ENCODE peak calls at places on chromosomes 7 and 10, in four cellular contexts. Y is WTC11, M is left ventricle myocardium inferior, N is osteocyte. J is an unnamed sample.

GRCh38 chr7:94364816-94365215 is 29.9 kb upstream of the COL1A2 start:
- DNase-seq in Y (no peak), M (no peak), N (no peak), J (no peak)

GRCh38 chr7:148327379-148327778 is 263.2 kb upstream of the C7orf33 start:
- DNase-seq in Y (no peak), M (no peak), N (no peak), J (no peak)

GRCh38 chr10:110843031-110843430 is 28.7 kb upstream of the PDCD4 start:
- DNase-seq in Y (no peak), M (no peak), N (no peak), J (no peak)

GRCh38 chr7:115941703-115942268 is 88.8 kb downstream of the TFEC start:
- DNase-seq in Y (no peak), M (no peak), N (no peak), J (no peak)

GRCh38 chr10:116737582-116738358 is 4.6 kb downstream of the HSPA12A start:
- DNase-seq in Y (peak), M (no peak), N (no peak), J (no peak)

GRCh38 chr10:52774182-52774581 is 1.6 kb upstream of the MBL2 start:
- DNase-seq in Y (no peak), M (no peak), N (no peak), J (no peak)

GRCh38 chr10:104391150-104391968 is 37.7 kb downstream of the CFAP58 start:
- DNase-seq in Y (no peak), M (no peak), N (no peak), J (no peak)

GRCh38 chr7:42964293-42964692 is 32.1 kb downstream of the MRPL32 start:
- DNase-seq in Y (no peak), M (no peak), N (no peak), J (no peak)

GRCh38 chr10:15541376-15541775 is 170.3 kb upstream of the FAM171A1 start:
- DNase-seq in Y (no peak), M (no peak), N (no peak), J (no peak)

GRCh38 chr10:96988421-96988820 is 156.3 kb downstream of the LCOR start:
- DNase-seq in Y (no peak), M (no peak), N (no peak), J (no peak)

GRCh38 chr7:130821864-130822263 is 87.9 kb upstream of the KLF14 start:
- DNase-seq in Y (no peak), M (no peak), N (no peak), J (no peak)

GRCh38 chr7:100584677-100585510 is 1.0 kb downstream of the LRCH4 start:
- DNase-seq in Y (peak), M (peak), N (no peak), J (no peak)

GRCh38 chr7:138396251-138397070 is 63.6 kb upstream of the TRIM24 start:
- DNase-seq in Y (no peak), M (no peak), N (no peak), J (no peak)

GRCh38 chr10:5945561-5946418 is 31.6 kb downstream of the IL15RA start:
- DNase-seq in Y (no peak), M (peak), N (no peak), J (no peak)

GRCh38 chr10:70348228-70348850 is 34.1 kb downstream of the LRRC20 start:
- DNase-seq in Y (peak), M (no peak), N (no peak), J (peak)

GRCh38 chr10:51999089-51999488 is 299.7 kb upstream of the CSTF2T start:
- DNase-seq in Y (no peak), M (no peak), N (no peak), J (no peak)

GRCh38 chr7:140533394-140533872 is 54.1 kb upstream of the MKRN1 start:
- DNase-seq in Y (no peak), M (peak), N (no peak), J (no peak)

GRCh38 chr7:16514271-16514670 is 12.4 kb upstream of the LRRC72 start:
- DNase-seq in Y (no peak), M (no peak), N (no peak), J (no peak)

GRCh38 chr7:88153378-88153777 is 66.5 kb downstream of the SRI start:
- DNase-seq in Y (no peak), M (no peak), N (no peak), J (no peak)

GRCh38 chr7:42770106-42770505 is 141.8 kb downstream of the C7orf25 start:
- DNase-seq in Y (no peak), M (no peak), N (no peak), J (no peak)

GRCh38 chr10:72315054-72315453 is 39.7 kb downstream of the DNAJB12 start:
- DNase-seq in Y (no peak), M (no peak), N (no peak), J (no peak)

GRCh38 chr10:69415049-69415448 is 1.7 kb downstream of the TACR2 start:
- DNase-seq in Y (no peak), M (no peak), N (no peak), J (no peak)

GRCh38 chr7:39624935-39625694 is 1.7 kb downstream of the RALA start:
- DNase-seq in Y (no peak), M (no peak), N (no peak), J (no peak)

GRCh38 chr10:71426058-71426605 is 29.4 kb downstream of the CDH23 start:
- DNase-seq in Y (no peak), M (no peak), N (peak), J (no peak)

GRCh38 chr7:111436608-111437007 is 125.7 kb downstream of the IMMP2L start:
- DNase-seq in Y (no peak), M (no peak), N (no peak), J (no peak)

GRCh38 chr7:127628445-127628844 is 10.5 kb upstream of the PAX4 start:
- DNase-seq in Y (peak), M (no peak), N (no peak), J (no peak)
- TF ChIP-seq CTCF in Y (no peak), M (no peak), N (peak), J (no peak)

GRCh38 chr10:22103701-22104100 is 100.2 kb upstream of the DNAJC1 start:
- DNase-seq in Y (no peak), M (no peak), N (no peak), J (no peak)
- TF ChIP-seq CTCF in Y (peak), M (peak), N (peak), J (no peak)

GRCh38 chr10:19412531-19412930 is 363.9 kb downstream of the MALRD1 start:
- DNase-seq in Y (no peak), M (no peak), N (no peak), J (no peak)

GRCh38 chr10:19416164-19416563 is 367.6 kb downstream of the MALRD1 start:
- DNase-seq in Y (no peak), M (no peak), N (no peak), J (no peak)

GRCh38 chr10:19408924-19409323 is 360.3 kb downstream of the MALRD1 start:
- DNase-seq in Y (no peak), M (no peak), N (no peak), J (no peak)

DNA sequence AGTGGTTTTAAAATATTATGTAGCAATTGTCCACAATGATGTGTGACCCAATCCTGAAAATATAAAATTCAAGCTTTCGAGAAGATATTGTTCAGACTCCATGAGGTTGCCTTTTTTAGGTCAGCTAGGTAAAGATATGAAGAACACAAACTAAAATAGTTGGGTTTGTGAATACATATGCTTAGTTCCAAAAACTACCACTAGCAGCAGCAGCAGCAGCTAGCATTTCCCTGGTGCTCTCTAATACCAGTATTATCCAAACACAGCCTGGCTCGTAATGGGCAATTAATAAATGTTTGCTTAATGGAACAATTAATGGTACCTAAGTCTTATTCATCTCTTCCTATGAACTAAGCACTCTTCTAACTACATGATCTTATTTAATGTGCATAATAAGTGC is 362.5 kb downstream of the MALRD1 start:
- DNase-seq in Y (no peak), M (no peak), N (no peak), J (no peak)
- TF ChIP-seq CTCF in Y (no peak), M (no peak), N (no peak), J (no peak)

GRCh38 chr10:80453392-80453714 is 757 bp upstream of the TSPAN14 start:
- DNase-seq in Y (peak), M (no peak), N (no peak), J (no peak)
- TF ChIP-seq CTCF in Y (no peak), M (no peak), N (no peak), J (no peak)

DNA sequence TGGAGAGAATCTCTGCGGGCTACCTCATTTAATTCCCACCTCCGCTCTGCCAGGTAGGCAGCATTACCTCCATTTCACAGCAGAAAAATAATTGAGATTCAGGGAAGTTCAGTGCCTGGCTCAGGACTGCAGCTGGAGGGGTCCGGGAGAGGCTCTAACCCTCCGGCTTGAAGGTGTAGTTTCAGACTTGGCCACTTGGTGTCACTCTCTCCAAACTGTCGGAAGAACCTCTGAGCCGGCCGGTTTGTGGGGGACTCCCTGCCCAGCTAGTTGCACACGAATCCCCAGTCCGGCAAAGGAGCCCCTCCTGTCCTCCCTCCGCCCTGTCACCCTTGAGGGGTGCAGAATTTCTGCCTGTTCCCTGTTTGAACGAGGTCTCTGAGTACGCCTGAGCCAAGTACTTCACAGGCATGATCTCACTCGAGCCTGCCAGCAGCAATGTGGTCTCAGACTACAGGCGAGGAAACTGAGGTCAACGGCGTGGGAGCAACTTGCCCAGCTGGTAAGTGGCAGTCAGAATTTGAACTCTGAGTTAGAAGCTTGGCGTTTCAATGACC is 144.7 kb upstream of the ZNF716 start:
- DNase-seq in Y (no peak), M (no peak), N (no peak), J (no peak)
- TF ChIP-seq CTCF in Y (peak), M (peak), N (no peak), J (peak)